ENCODE peak calls at places on chromosomes 12 and 14, in ten cellular contexts. Z, P, V, A, Y, U, C, N, L and G are unnamed samples.

GRCh38 chr12:84397279-84397678 is 515.3 kb downstream of the SLC6A15 start:
- DNase-seq in Z (no peak), P (no peak), V (peak), A (peak), Y (peak), U (peak), C (peak), N (no peak), L (no peak), G (peak)

GRCh38 chr14:93906341-93907329 is 20.5 kb upstream of the FAM181A start:
- DNase-seq in Z (no peak), P (no peak), V (peak), A (peak), Y (peak), U (peak), C (peak), N (no peak), L (peak), G (peak)

GRCh38 chr12:113924341-113924740 is 41.8 kb downstream of the RBM19 start:
- DNase-seq in Z (no peak), P (no peak), V (no peak), A (no peak), Y (no peak), U (no peak), C (no peak), N (no peak), L (no peak), G (no peak)

GRCh38 chr12:25694072-25694471 is 141.0 kb upstream of the LMNTD1 start:
- DNase-seq in Z (no peak), P (no peak), V (peak), A (peak), Y (peak), U (peak), C (no peak), N (no peak), L (no peak), G (peak)

GRCh38 chr14:97603201-97603600 is 806.0 kb downstream of the VRK1 start:
- DNase-seq in Z (no peak), P (no peak), V (no peak), A (no peak), Y (no peak), U (no peak), C (no peak), N (no peak), L (no peak), G (no peak)

GRCh38 chr12:65199604-65200003 is 30.2 kb downstream of the LEMD3 start:
- DNase-seq in Z (no peak), P (no peak), V (no peak), A (no peak), Y (no peak), U (no peak), C (no peak), N (no peak), L (no peak), G (no peak)

GRCh38 chr14:52124791-52125661 is 56.2 kb upstream of the NID2 start:
- DNase-seq in Z (no peak), P (no peak), V (peak), A (peak), Y (peak), U (peak), C (peak), N (no peak), L (no peak), G (peak)

GRCh38 chr12:25840678-25841077 is 117.8 kb upstream of the RASSF8 start:
- DNase-seq in Z (no peak), P (no peak), V (peak), A (peak), Y (peak), U (peak), C (no peak), N (no peak), L (no peak), G (peak)

GRCh38 chr12:127588224-127588623 is 678.7 kb upstream of the TMEM132C start:
- DNase-seq in Z (no peak), P (no peak), V (peak), A (peak), Y (peak), U (peak), C (peak), N (no peak), L (no peak), G (peak)

GRCh38 chr14:56180754-56181542 is 62.7 kb downstream of the PELI2 start:
- DNase-seq in Z (no peak), P (no peak), V (no peak), A (no peak), Y (no peak), U (no peak), C (no peak), N (no peak), L (no peak), G (no peak)

GRCh38 chr12:76030378-76031080 is 1.0 kb downstream of the PHLDA1 start:
- DNase-seq in Z (peak), P (peak), V (peak), A (peak), Y (peak), U (peak), C (peak), N (peak), L (peak), G (no peak)

GRCh38 chr12:112684742-112685141 is 106.8 kb upstream of the RPH3A start:
- DNase-seq in Z (no peak), P (no peak), V (no peak), A (no peak), Y (no peak), U (no peak), C (no peak), N (no peak), L (no peak), G (no peak)

GRCh38 chr14:74062809-74063150 is 21.5 kb downstream of the ALDH6A1 start:
- DNase-seq in Z (no peak), P (no peak), V (peak), A (peak), Y (no peak), U (no peak), C (no peak), N (no peak), L (no peak), G (no peak)

GRCh38 chr12:5432011-5432400 is at the start of gene NTF3:
- DNase-seq in Z (no peak), P (no peak), V (peak), A (peak), Y (peak), U (peak), C (no peak), N (no peak), L (no peak), G (no peak)

GRCh38 chr12:42278116-42278485 is 40.1 kb upstream of the YAF2 start:
- DNase-seq in Z (no peak), P (no peak), V (no peak), A (no peak), Y (no peak), U (no peak), C (peak), N (no peak), L (no peak), G (no peak)

GRCh38 chr12:8912910-8913309 is 1.4 kb upstream of the PHC1 start:
- DNase-seq in Z (peak), P (no peak), V (no peak), A (peak), Y (peak), U (no peak), C (no peak), N (no peak), L (no peak), G (no peak)

GRCh38 chr14:56333361-56334279 is 215.4 kb downstream of the PELI2 start:
- DNase-seq in Z (no peak), P (no peak), V (peak), A (peak), Y (peak), U (peak), C (peak), N (no peak), L (no peak), G (peak)

GRCh38 chr12:44436756-44437155 is 439.4 kb downstream of the NELL2 start:
- DNase-seq in Z (no peak), P (no peak), V (no peak), A (no peak), Y (no peak), U (no peak), C (no peak), N (no peak), L (no peak), G (no peak)

GRCh38 chr12:29287622-29288021 is 93.3 kb downstream of the ERGIC2 start:
- DNase-seq in Z (no peak), P (no peak), V (no peak), A (no peak), Y (no peak), U (no peak), C (no peak), N (no peak), L (no peak), G (no peak)

DNA sequence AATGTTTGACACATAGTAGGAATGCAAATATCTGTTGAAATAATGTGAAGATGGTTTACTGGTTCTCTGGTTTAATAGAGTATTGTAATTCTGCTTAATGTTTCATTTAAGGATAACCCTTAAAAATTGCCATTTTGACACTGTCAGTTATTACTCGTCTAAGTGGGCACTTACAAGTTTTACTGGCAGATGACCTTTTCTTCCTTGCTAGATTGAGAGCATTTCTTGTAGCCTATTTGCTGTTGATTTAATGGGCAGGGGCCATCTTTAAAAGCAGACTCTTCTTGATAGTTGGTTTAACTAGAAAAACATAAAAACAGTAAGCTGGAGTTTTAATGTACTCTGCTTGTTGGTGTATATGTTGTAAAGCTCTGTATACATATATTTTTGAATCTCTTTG is 1.9 kb downstream of the TMEM263 start:
- DNase-seq in Z (no peak), P (no peak), V (no peak), A (no peak), Y (no peak), U (peak), C (peak), N (no peak), L (no peak), G (peak)
- H3K4me3 ChIP-seq in Z (peak), P (peak), V (peak), A (peak), Y (peak), U (peak), C (peak), N (peak), L (peak), G (peak)

GRCh38 chr12:46217686-46218508 is 50.9 kb downstream of the SLC38A1 start:
- DNase-seq in Z (peak), P (no peak), V (no peak), A (no peak), Y (no peak), U (no peak), C (no peak), N (no peak), L (no peak), G (no peak)

GRCh38 chr12:46219147-46219891 is 49.5 kb downstream of the SLC38A1 start:
- DNase-seq in Z (no peak), P (no peak), V (no peak), A (peak), Y (no peak), U (no peak), C (no peak), N (no peak), L (no peak), G (no peak)

GRCh38 chr12:46221255-46222128 is 47.4 kb downstream of the SLC38A1 start:
- DNase-seq in Z (no peak), P (no peak), V (peak), A (peak), Y (peak), U (peak), C (peak), N (no peak), L (no peak), G (peak)

GRCh38 chr12:46218509-46219095 is 50.2 kb downstream of the SLC38A1 start:
- DNase-seq in Z (no peak), P (no peak), V (no peak), A (no peak), Y (no peak), U (no peak), C (no peak), N (no peak), L (no peak), G (no peak)

DNA sequence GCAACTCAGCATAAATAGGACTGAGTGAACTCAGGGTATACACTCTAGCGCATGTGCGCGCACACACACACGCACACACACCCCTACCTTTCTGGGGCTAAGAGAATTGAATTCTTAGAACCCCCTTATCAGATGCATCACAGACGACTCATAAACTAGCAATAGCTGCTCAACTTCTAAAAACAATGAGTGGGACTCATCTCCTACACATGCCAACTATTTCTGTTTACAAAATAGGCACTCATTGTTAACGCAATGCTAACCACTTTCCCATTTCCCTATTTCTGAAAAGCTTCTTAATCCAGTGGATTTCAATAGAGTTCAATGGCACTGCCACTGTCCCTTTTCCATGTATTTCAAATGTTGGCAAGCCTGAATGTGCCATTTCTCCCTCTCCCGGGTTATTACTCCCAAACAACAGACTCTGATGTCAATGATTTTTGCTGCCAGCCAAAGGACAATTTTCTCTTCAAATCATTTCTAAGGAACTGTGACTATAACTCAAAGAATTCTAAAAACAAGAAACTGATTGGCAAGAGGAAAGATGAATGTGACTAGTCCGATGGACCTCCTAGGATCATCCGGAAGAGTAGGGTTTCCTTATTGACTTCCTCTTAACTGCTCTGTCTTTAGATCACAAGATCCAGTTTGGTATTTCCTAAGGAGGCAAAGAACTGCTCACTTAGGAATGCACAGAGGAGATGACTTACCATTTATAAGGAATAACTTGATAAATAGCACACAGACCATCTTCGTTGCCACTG is 48.8 kb downstream of the SLC38A1 start:
- DNase-seq in Z (no peak), P (no peak), V (peak), A (peak), Y (peak), U (peak), C (peak), N (no peak), L (no peak), G (peak)
- H3K4me3 ChIP-seq in Z (no peak), P (no peak), V (no peak), A (peak), Y (no peak), U (no peak), C (no peak), N (no peak), L (no peak), G (no peak)

DNA sequence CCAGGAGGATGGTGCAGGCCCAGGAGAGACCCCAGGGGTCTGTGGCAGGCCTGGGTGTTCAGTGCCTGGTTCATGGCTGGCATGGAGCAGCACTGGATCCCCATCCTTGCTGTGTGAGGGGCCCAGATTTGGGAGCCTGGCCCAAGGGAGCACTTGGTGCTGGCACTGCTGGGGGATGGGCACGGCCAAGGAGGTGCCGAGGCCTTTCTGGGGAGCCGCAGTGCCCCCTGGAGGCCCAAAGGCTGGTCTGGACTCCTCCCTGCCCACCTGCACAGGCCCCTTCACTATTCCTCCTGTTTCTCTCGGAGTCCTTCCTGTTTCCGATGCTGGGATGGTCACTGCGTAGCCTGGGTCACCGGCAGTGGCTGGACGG is 48.6 kb downstream of the LRCOL1 start:
- DNase-seq in Z (no peak), P (no peak), V (peak), A (peak), Y (peak), U (no peak), C (peak), N (no peak), L (no peak), G (no peak)
- H3K4me3 ChIP-seq in Z (no peak), P (no peak), V (no peak), A (no peak), Y (no peak), U (no peak), C (peak), N (no peak), L (no peak), G (no peak)

GRCh38 chr12:77231548-77231947 is 166.2 kb upstream of the E2F7 start:
- DNase-seq in Z (peak), P (peak), V (peak), A (peak), Y (peak), U (peak), C (peak), N (no peak), L (peak), G (peak)

GRCh38 chr12:77229640-77230442 is 164.5 kb upstream of the E2F7 start:
- DNase-seq in Z (no peak), P (no peak), V (peak), A (no peak), Y (no peak), U (peak), C (peak), N (no peak), L (no peak), G (peak)

GRCh38 chr12:77228376-77228775 is 163.0 kb upstream of the E2F7 start:
- DNase-seq in Z (no peak), P (no peak), V (no peak), A (no peak), Y (no peak), U (no peak), C (no peak), N (no peak), L (no peak), G (no peak)

GRCh38 chr12:77236066-77236465 is 170.7 kb upstream of the E2F7 start:
- DNase-seq in Z (no peak), P (no peak), V (peak), A (peak), Y (no peak), U (no peak), C (no peak), N (no peak), L (no peak), G (peak)

GRCh38 chr12:77232045-77232444 is 166.7 kb upstream of the E2F7 start:
- DNase-seq in Z (no peak), P (no peak), V (peak), A (peak), Y (peak), U (peak), C (peak), N (no peak), L (no peak), G (peak)
- H3K4me3 ChIP-seq in Z (no peak), P (no peak), V (no peak), A (peak), Y (no peak), U (no peak), C (peak), N (no peak), L (no peak), G (no peak)

DNA sequence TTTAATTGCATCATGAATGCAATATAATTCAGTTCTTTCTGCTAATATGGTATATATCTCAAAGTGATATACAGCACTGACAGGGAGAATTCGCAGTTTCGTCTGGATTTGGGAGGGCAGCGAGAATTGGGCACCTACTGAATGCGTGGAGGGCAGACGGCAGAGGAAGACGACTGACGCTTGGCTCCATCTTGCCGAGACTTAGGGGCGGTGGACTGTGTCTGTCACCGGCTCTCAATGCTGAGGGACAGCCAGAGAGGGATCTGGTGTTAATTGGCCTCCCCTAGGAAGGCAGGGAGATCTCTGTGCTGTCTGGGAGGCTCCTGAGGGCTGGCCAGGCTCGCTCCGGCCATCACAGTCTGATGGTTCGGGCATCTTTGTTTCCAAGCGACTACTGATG is 217.5 kb downstream of the PHETA1 start:
- DNase-seq in Z (no peak), P (no peak), V (no peak), A (no peak), Y (no peak), U (no peak), C (no peak), N (no peak), L (no peak), G (no peak)
- H3K4me3 ChIP-seq in Z (no peak), P (no peak), V (no peak), A (no peak), Y (no peak), U (no peak), C (no peak), N (no peak), L (no peak), G (no peak)

GRCh38 chr12:104721944-104722343 is 236.1 kb downstream of the SLC41A2 start:
- DNase-seq in Z (no peak), P (no peak), V (no peak), A (no peak), Y (no peak), U (no peak), C (no peak), N (no peak), L (no peak), G (no peak)
- H3K4me3 ChIP-seq in Z (no peak), P (no peak), V (no peak), A (no peak), Y (no peak), U (no peak), C (no peak), N (no peak), L (no peak), G (no peak)